ENCODE peak calls at places on chromosome 10, in seven cellular contexts. One of them, this sample, is unnamed.

GRCh38 chr10:80289451-80290287 is at the start of gene MAT1A:
- DNase-seq in HCEC 1CT: peak; percentile 17
- DNase-seq in midbrain: no peak
- DNase-seq in ACHN: peak; percentile 19
- DNase-seq in NCI-H1092: no peak
- DNase-seq in kidney: no peak
- DNase-seq in NCI-H1105: no peak
- DNase-seq in this sample: peak; percentile 18

GRCh38 chr10:43868952-43869351 is 220.3 kb upstream of the ZNF32 start:
- DNase-seq in NCI-H1105: no peak
- DNase-seq in midbrain: no peak
- DNase-seq in kidney: no peak
- DNase-seq in ACHN: no peak
- DNase-seq in NCI-H1092: no peak
- DNase-seq in HCEC 1CT: no peak
- DNase-seq in this sample: no peak

GRCh38 chr10:78231930-78232329 is 198.3 kb downstream of the RPS24 start:
- DNase-seq in NCI-H1105: no peak
- DNase-seq in midbrain: peak; percentile 16
- DNase-seq in kidney: no peak
- DNase-seq in HCEC 1CT: peak; percentile 45
- DNase-seq in NCI-H1092: no peak
- DNase-seq in ACHN: no peak
- DNase-seq in this sample: no peak

GRCh38 chr10:69728335-69728861 is 73.3 kb upstream of the COL13A1 start:
- DNase-seq in kidney: no peak
- DNase-seq in NCI-H1092: no peak
- DNase-seq in HCEC 1CT: no peak
- DNase-seq in NCI-H1105: no peak
- DNase-seq in midbrain: no peak
- DNase-seq in ACHN: no peak
- DNase-seq in this sample: no peak

GRCh38 chr10:3571310-3571825 is 213.6 kb downstream of the KLF6 start:
- DNase-seq in ACHN: no peak
- DNase-seq in HCEC 1CT: no peak
- DNase-seq in NCI-H1092: no peak
- DNase-seq in midbrain: no peak
- DNase-seq in NCI-H1105: no peak
- DNase-seq in kidney: no peak
- DNase-seq in this sample: no peak

GRCh38 chr10:12510566-12510965 is 161.2 kb downstream of the CAMK1D start:
- DNase-seq in HCEC 1CT: no peak
- DNase-seq in midbrain: no peak
- DNase-seq in NCI-H1105: no peak
- DNase-seq in kidney: no peak
- DNase-seq in ACHN: peak; percentile 55
- DNase-seq in NCI-H1092: no peak
- DNase-seq in this sample: no peak

GRCh38 chr10:131943021-131943814 is 38.5 kb downstream of the BNIP3 start:
- DNase-seq in NCI-H1105: no peak
- DNase-seq in kidney: no peak
- DNase-seq in midbrain: peak; percentile 20
- DNase-seq in NCI-H1092: no peak
- DNase-seq in HCEC 1CT: peak; percentile 26
- DNase-seq in ACHN: peak; percentile 44
- DNase-seq in this sample: no peak

GRCh38 chr10:86733260-86733671 is 23.2 kb upstream of the BMPR1A start:
- DNase-seq in ACHN: no peak
- DNase-seq in NCI-H1092: no peak
- DNase-seq in HCEC 1CT: no peak
- DNase-seq in midbrain: no peak
- DNase-seq in kidney: no peak
- DNase-seq in NCI-H1105: no peak
- DNase-seq in this sample: no peak

GRCh38 chr10:27819781-27820531 is 74.3 kb upstream of the MKX start:
- DNase-seq in kidney: no peak
- DNase-seq in HCEC 1CT: no peak
- DNase-seq in NCI-H1105: no peak
- DNase-seq in ACHN: peak; percentile 12
- DNase-seq in NCI-H1092: no peak
- DNase-seq in midbrain: no peak
- DNase-seq in this sample: peak; percentile 2

GRCh38 chr10:124878457-124878739 is 63.5 kb upstream of the ZRANB1 start:
- DNase-seq in ACHN: no peak
- DNase-seq in kidney: no peak
- DNase-seq in NCI-H1092: no peak
- DNase-seq in NCI-H1105: no peak
- DNase-seq in midbrain: no peak
- DNase-seq in HCEC 1CT: no peak
- DNase-seq in this sample: no peak

GRCh38 chr10:110671788-110672579 is 27.8 kb downstream of the RBM20 start:
- DNase-seq in NCI-H1092: peak; percentile 15
- DNase-seq in NCI-H1105: no peak
- DNase-seq in HCEC 1CT: peak; percentile 77
- DNase-seq in midbrain: peak; percentile 57
- DNase-seq in ACHN: peak; percentile 87
- DNase-seq in kidney: peak; percentile 90
- DNase-seq in this sample: no peak

GRCh38 chr10:13868528-13869294 is 281.9 kb downstream of the PRPF18 start:
- DNase-seq in ACHN: no peak
- DNase-seq in kidney: no peak
- DNase-seq in NCI-H1105: no peak
- DNase-seq in NCI-H1092: no peak
- DNase-seq in HCEC 1CT: no peak
- DNase-seq in midbrain: no peak
- DNase-seq in this sample: no peak

GRCh38 chr10:5147255-5147980 is 37.5 kb downstream of the AKR1C8 start:
- DNase-seq in midbrain: no peak
- DNase-seq in HCEC 1CT: no peak
- DNase-seq in kidney: no peak
- DNase-seq in NCI-H1105: no peak
- DNase-seq in ACHN: no peak
- DNase-seq in NCI-H1092: no peak
- DNase-seq in this sample: no peak

GRCh38 chr10:19658131-19658530 is 158.1 kb upstream of the PLXDC2 start:
- DNase-seq in HCEC 1CT: no peak
- DNase-seq in kidney: no peak
- DNase-seq in NCI-H1105: no peak
- DNase-seq in midbrain: no peak
- DNase-seq in NCI-H1092: no peak
- DNase-seq in ACHN: no peak
- DNase-seq in this sample: no peak

GRCh38 chr10:102620615-102621417 is 23.5 kb upstream of the TRIM8 start:
- DNase-seq in ACHN: no peak
- DNase-seq in NCI-H1092: no peak
- DNase-seq in midbrain: no peak
- DNase-seq in NCI-H1105: no peak
- DNase-seq in HCEC 1CT: no peak
- DNase-seq in kidney: peak; percentile 55
- DNase-seq in this sample: no peak

GRCh38 chr10:17669185-17669872 is 25.4 kb downstream of the STAM start:
- DNase-seq in midbrain: no peak
- DNase-seq in HCEC 1CT: no peak
- DNase-seq in ACHN: no peak
- DNase-seq in NCI-H1105: no peak
- DNase-seq in NCI-H1092: no peak
- DNase-seq in kidney: no peak
- DNase-seq in this sample: no peak

This sample was measured in NCI-H2029 treated with DMSO at 0.1 percent for 48 hours.